ENCODE peak calls at places on chromosomes 7 and 10, in eight cellular contexts. O is GM13977, D is MM.1S, A is fibroblast of the aortic adventitia, R is epithelial cell of esophagus, E is heart right ventricle, U is mesothelial cell of epicardium, X is suprapubic skin. B is an unnamed sample.

GRCh38 chr7:28685291-28685659 is 272.9 kb downstream of the TRIL start:
- DNase-seq in X (peak), E (peak), R (no peak), A (no peak), O (no peak), U (no peak), D (no peak), B (no peak)

GRCh38 chr10:87761892-87762291 is 56.1 kb downstream of the ATAD1 start:
- DNase-seq in E (no peak), X (no peak), A (peak), O (no peak), D (no peak), R (peak), U (no peak), B (no peak)

GRCh38 chr10:44028384-44029137 is 356.3 kb downstream of the CXCL12 start:
- DNase-seq in A (no peak), U (no peak), X (no peak), O (no peak), R (no peak), E (no peak), D (no peak), B (no peak)

GRCh38 chr7:136555933-136556332 is 312.5 kb upstream of the CHRM2 start:
- DNase-seq in A (no peak), U (no peak), R (no peak), E (no peak), X (no peak), O (no peak), D (no peak), B (no peak)

GRCh38 chr7:16450366-16450765 is 15.2 kb downstream of the SOSTDC1 start:
- DNase-seq in R (no peak), O (no peak), U (no peak), D (no peak), E (no peak), X (no peak), A (no peak), B (no peak)

GRCh38 chr7:80453699-80454340 is 58.0 kb downstream of the GNAT3 start:
- DNase-seq in E (no peak), O (peak), A (peak), U (no peak), D (peak), R (peak), X (no peak), B (no peak)

GRCh38 chr10:48625013-48625412 is 20.1 kb upstream of the ARHGAP22 start:
- DNase-seq in X (no peak), E (no peak), O (no peak), R (peak), U (no peak), A (no peak), D (no peak), B (no peak)

GRCh38 chr7:25028370-25028971 is 48.5 kb upstream of the OSBPL3 start:
- DNase-seq in R (peak), U (no peak), O (no peak), X (no peak), A (peak), E (no peak), D (no peak), B (no peak)

GRCh38 chr7:19407270-19407669 is 262.0 kb upstream of the FERD3L start:
- DNase-seq in A (no peak), D (no peak), E (no peak), X (no peak), U (no peak), O (peak), R (no peak), B (no peak)

GRCh38 chr7:51569581-51569980 is 253.0 kb upstream of the COBL start:
- DNase-seq in U (no peak), O (no peak), X (no peak), D (no peak), R (no peak), A (no peak), E (no peak), B (peak)

GRCh38 chr10:25632802-25633201 is 301.2 kb upstream of the MYO3A start:
- DNase-seq in A (no peak), X (no peak), O (no peak), E (no peak), R (no peak), D (no peak), U (no peak), B (no peak)

GRCh38 chr7:93913197-93913596 is 6.8 kb downstream of the GNGT1 start:
- DNase-seq in U (no peak), E (no peak), O (no peak), D (no peak), R (no peak), A (no peak), X (no peak), B (no peak)

GRCh38 chr7:145633513-145633912 is 483.1 kb upstream of the CNTNAP2 start:
- DNase-seq in R (peak), O (no peak), E (no peak), U (no peak), D (no peak), X (no peak), A (no peak), B (no peak)

GRCh38 chr7:69847921-69848612 is 249.8 kb downstream of the AUTS2 start:
- DNase-seq in R (no peak), D (no peak), X (no peak), A (no peak), O (no peak), E (no peak), U (no peak), B (no peak)

GRCh38 chr7:73437091-73437490 is 3.5 kb downstream of the FZD9 start:
- DNase-seq in A (no peak), U (no peak), E (no peak), R (no peak), D (no peak), O (no peak), X (no peak), B (no peak)

GRCh38 chr10:4450981-4451501 is 375.0 kb upstream of the AKR1E2 start:
- DNase-seq in A (peak), R (peak), U (no peak), O (no peak), D (no peak), E (no peak), X (no peak), B (no peak)

GRCh38 chr10:26367771-26368170 is 70.4 kb upstream of the APBB1IP start:
- DNase-seq in D (peak), O (no peak), U (peak), R (peak), X (no peak), E (peak), A (peak), B (no peak)

GRCh38 chr10:6713716-6714115 is 133.6 kb upstream of the PRKCQ start:
- DNase-seq in A (no peak), X (no peak), D (no peak), R (peak), E (no peak), O (no peak), U (no peak), B (no peak)

GRCh38 chr7:1080251-1080917 is 7.5 kb upstream of the GPER1 start:
- DNase-seq in O (no peak), R (no peak), E (no peak), A (no peak), X (no peak), D (no peak), U (no peak), B (no peak)

GRCh38 chr7:90817846-90818245 is 221.7 kb downstream of the CDK14 start:
- DNase-seq in X (no peak), R (no peak), O (no peak), D (no peak), E (no peak), A (no peak), U (no peak), B (peak)

GRCh38 chr10:95499482-95499989 is 61.6 kb downstream of the SORBS1 start:
- DNase-seq in E (no peak), U (no peak), R (no peak), O (no peak), A (no peak), X (no peak), D (no peak), B (no peak)

DNA sequence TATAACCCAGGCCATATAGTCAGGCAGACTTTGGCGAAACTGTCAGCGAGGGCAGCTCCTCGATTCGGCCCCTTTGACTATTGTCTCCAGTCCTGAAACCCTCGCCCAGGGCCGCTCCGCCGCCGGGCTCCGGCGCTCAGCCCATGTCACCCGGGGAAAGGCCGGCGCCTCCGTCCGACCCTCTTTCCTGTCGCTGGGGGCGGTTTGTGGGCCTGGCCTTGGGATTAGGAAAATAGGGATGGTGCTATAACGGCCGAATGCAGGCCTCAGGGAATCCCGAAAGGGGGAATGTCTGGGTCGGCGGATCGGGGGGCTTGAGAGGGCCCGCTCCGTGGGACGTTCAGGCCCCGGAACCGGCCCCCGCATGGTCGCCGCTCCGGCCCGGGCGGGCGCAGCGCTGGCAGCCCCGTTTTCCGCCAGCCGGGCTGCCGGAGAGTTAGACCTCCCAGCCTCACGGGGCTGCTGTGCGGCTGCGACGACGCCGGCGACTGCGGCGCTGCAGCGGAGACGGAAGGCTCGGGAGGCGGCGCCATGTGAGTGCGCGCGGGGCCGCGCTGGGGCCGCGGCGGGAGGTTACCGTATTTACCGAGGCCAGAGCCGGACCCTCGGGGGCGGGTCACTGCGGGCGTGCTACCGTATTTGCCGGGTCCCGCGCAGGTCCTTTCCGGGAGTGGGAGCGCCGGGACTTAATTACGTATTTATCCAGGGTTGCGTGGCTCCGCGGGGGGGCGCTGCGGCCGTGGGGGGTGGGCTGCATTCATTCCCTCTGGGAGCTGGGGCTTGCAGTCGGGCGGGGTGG is 25.9 kb downstream of the ZNF775 start:
- DNase-seq in U (peak), O (peak), A (peak), D (peak), E (peak), X (peak), R (peak), B (peak)
- TF ChIP-seq CTCF in U (no peak), O (peak), A (no peak), D (peak), E (no peak), X (no peak), R (peak), B (peak)

GRCh38 chr10:126902157-126902556 is 3.1 kb upstream of the DOCK1 start:
- DNase-seq in X (no peak), E (no peak), D (no peak), A (peak), U (no peak), R (peak), O (no peak), B (no peak)
- TF ChIP-seq CTCF in X (no peak), E (no peak), D (no peak), A (peak), U (no peak), R (peak), O (no peak), B (no peak)

GRCh38 chr7:123070702-123071286 is 75.3 kb upstream of the TAS2R16 start:
- DNase-seq in D (peak), U (no peak), O (peak), A (peak), X (no peak), E (no peak), R (peak), B (no peak)
- TF ChIP-seq CTCF in D (peak), U (no peak), O (peak), A (peak), X (no peak), E (no peak), R (peak), B (peak)

GRCh38 chr10:69861251-69862240 is 59.8 kb downstream of the COL13A1 start:
- DNase-seq in O (no peak), D (no peak), U (no peak), X (no peak), R (peak), A (peak), E (no peak), B (no peak)
- TF ChIP-seq CTCF in O (no peak), D (no peak), U (no peak), X (peak), R (peak), A (peak), E (peak), B (no peak)

DNA sequence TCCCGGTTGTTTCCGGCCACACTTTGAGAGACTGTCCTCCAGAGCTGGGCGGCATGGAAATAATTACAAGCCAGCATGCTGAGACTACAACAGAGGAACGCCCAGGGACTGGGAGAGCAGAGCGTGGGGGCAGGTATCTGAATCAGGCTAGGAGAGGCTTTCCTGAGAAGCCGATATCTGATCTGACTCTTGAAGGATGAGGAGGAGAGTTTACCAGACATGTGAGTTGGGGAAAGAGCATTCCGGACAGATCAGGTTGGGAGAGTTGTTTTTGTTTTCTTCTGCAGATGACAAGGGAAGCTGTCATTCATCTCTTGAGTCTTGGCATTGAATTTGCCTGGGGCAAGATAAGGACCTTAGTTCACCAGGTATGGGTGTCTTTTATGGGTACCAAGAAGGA is 35.9 kb downstream of the WBP1L start:
- DNase-seq in X (no peak), A (no peak), U (no peak), R (peak), E (peak), O (no peak), D (no peak), B (no peak)
- TF ChIP-seq CTCF in X (no peak), A (no peak), U (no peak), R (no peak), E (no peak), O (no peak), D (no peak), B (no peak)

B was measured in D721Med.